ENCODE peak calls at places on chromosomes 11 and 22, in ten cellular contexts. V is spleen; D is type B pancreatic cell; Q is NCI-H1105; K is activated CD4-positive, alpha-beta memory T cell treated with anti-CD3 and anti-CD28 coated beads, Interleukin-2, amount 10 ng/mL, durations not matched to agents 7 days and 5 days; R is A549; P is right lobe of liver; U is CD4-positive, CD25-positive, alpha-beta regulatory T cell; I is brain pericyte; J is stimulated activated CD8-positive, alpha-beta memory T cell treated with anti-CD3 and anti-CD28 coated beads, Interleukin-4, amount 100 ng/mL, for 1 hour. L is an unnamed sample.

GRCh38 chr22:30453731-30454510 is 17.9 kb downstream of the SEC14L3 start:
- DNase-seq in V (no peak), D (no peak), Q (no peak), K (peak), R (peak), P (no peak), U (no peak), I (no peak), J (no peak), L (no peak)

GRCh38 chr22:17172172-17172833 is 13.2 kb upstream of the HDHD5 start:
- DNase-seq in V (peak), D (no peak), Q (no peak), K (no peak), R (no peak), P (peak), U (no peak), I (no peak), J (no peak), L (no peak)

GRCh38 chr11:116051494-116051893 is 547.3 kb upstream of the CADM1 start:
- DNase-seq in V (no peak), D (no peak), Q (no peak), K (no peak), R (no peak), P (peak), U (no peak), I (no peak), J (no peak), L (no peak)

GRCh38 chr22:41862530-41863266 is 29.8 kb downstream of the SREBF2 start:
- DNase-seq in V (peak), D (no peak), Q (no peak), K (peak), R (no peak), P (no peak), U (no peak), I (no peak), J (no peak), L (no peak)

GRCh38 chr22:36644333-36644757 is 59.2 kb downstream of the CACNG2 start:
- DNase-seq in V (no peak), D (no peak), Q (no peak), K (peak), R (peak), P (no peak), U (peak), I (peak), J (no peak), L (peak)

GRCh38 chr11:43681543-43681942 is 1.0 kb downstream of the HSD17B12 start:
- DNase-seq in V (no peak), D (no peak), Q (no peak), K (no peak), R (peak), P (no peak), U (no peak), I (no peak), J (no peak), L (no peak)

GRCh38 chr11:41245704-41246398 is 213.6 kb downstream of the LRRC4C start:
- DNase-seq in V (no peak), D (no peak), Q (no peak), K (no peak), R (no peak), P (peak), U (no peak), I (no peak), J (no peak), L (no peak)

GRCh38 chr22:41367039-41367679 is 14.6 kb upstream of the TEF start:
- DNase-seq in V (peak), D (peak), Q (peak), K (no peak), R (peak), P (peak), U (no peak), I (peak), J (no peak), L (peak)

GRCh38 chr11:71336176-71336995 is 84.0 kb upstream of the SHANK2 start:
- DNase-seq in V (peak), D (no peak), Q (no peak), K (no peak), R (peak), P (no peak), U (no peak), I (no peak), J (no peak), L (no peak)

GRCh38 chr22:49078076-49078710 is 749.5 kb downstream of the BRD1 start:
- DNase-seq in V (no peak), D (no peak), Q (no peak), K (no peak), R (no peak), P (no peak), U (no peak), I (no peak), J (no peak), L (no peak)

GRCh38 chr11:101863361-101863760 is 51.4 kb upstream of the CEP126 start:
- DNase-seq in V (no peak), D (no peak), Q (no peak), K (no peak), R (no peak), P (no peak), U (no peak), I (no peak), J (no peak), L (no peak)

GRCh38 chr11:27087425-27087824 is 46.8 kb downstream of the BBOX1 start:
- DNase-seq in V (no peak), D (no peak), Q (no peak), K (no peak), R (no peak), P (no peak), U (no peak), I (no peak), J (no peak), L (no peak)

GRCh38 chr11:7890417-7891179 is 40.5 kb downstream of the OR10A6 start:
- DNase-seq in V (no peak), D (no peak), Q (no peak), K (no peak), R (no peak), P (no peak), U (no peak), I (no peak), J (no peak), L (no peak)

GRCh38 chr11:69930081-69931059 is 111.2 kb upstream of the FGF3 start:
- DNase-seq in V (peak), D (no peak), Q (no peak), K (no peak), R (no peak), P (no peak), U (no peak), I (no peak), J (no peak), L (no peak)

GRCh38 chr22:43263645-43264514 is 76.9 kb upstream of the TTLL12 start:
- DNase-seq in V (peak), D (no peak), Q (peak), K (peak), R (no peak), P (peak), U (peak), I (peak), J (peak), L (peak)

GRCh38 chr11:117199061-117199915 is at the start of gene TAGLN:
- DNase-seq in V (no peak), D (no peak), Q (no peak), K (no peak), R (peak), P (peak), U (no peak), I (peak), J (no peak), L (no peak)

GRCh38 chr11:120511116-120511803 is at the start of gene GRIK4:
- DNase-seq in V (peak), D (peak), Q (peak), K (peak), R (peak), P (peak), U (peak), I (no peak), J (peak), L (peak)

GRCh38 chr11:17506942-17507341 is 30.3 kb upstream of the ABCC8 start:
- DNase-seq in V (no peak), D (no peak), Q (no peak), K (no peak), R (no peak), P (no peak), U (no peak), I (no peak), J (no peak), L (no peak)

GRCh38 chr11:109960831-109961230 is 132.4 kb upstream of the ZC3H12C start:
- DNase-seq in V (no peak), D (no peak), Q (no peak), K (no peak), R (no peak), P (peak), U (no peak), I (peak), J (no peak), L (no peak)

GRCh38 chr11:19163627-19164026 is 38.2 kb downstream of the CSRP3 start:
- DNase-seq in V (no peak), D (no peak), Q (no peak), K (no peak), R (no peak), P (no peak), U (no peak), I (no peak), J (no peak), L (no peak)

GRCh38 chr11:11681536-11681935 is 59.7 kb upstream of the GALNT18 start:
- DNase-seq in V (no peak), D (no peak), Q (no peak), K (no peak), R (no peak), P (no peak), U (no peak), I (no peak), J (no peak), L (no peak)

GRCh38 chr11:121452609-121453150 is at the start of gene SORL1-AS1:
- DNase-seq in V (no peak), D (no peak), Q (peak), K (peak), R (peak), P (peak), U (peak), I (no peak), J (no peak), L (peak)

GRCh38 chr22:37300551-37301017 is 18.3 kb downstream of the CYTH4 start:
- DNase-seq in V (no peak), D (no peak), Q (no peak), K (peak), R (no peak), P (no peak), U (peak), I (no peak), J (no peak), L (peak)

GRCh38 chr22:40415531-40416266 is 45.3 kb downstream of the SGSM3 start:
- DNase-seq in V (peak), D (no peak), Q (no peak), K (no peak), R (no peak), P (no peak), U (no peak), I (no peak), J (no peak), L (no peak)

GRCh38 chr11:19258651-19259230 is 18.0 kb upstream of the E2F8 start:
- DNase-seq in V (no peak), D (no peak), Q (no peak), K (no peak), R (no peak), P (no peak), U (no peak), I (no peak), J (no peak), L (no peak)

GRCh38 chr22:50329236-50329635 is 2.4 kb upstream of the DENND6B start:
- DNase-seq in V (no peak), D (no peak), Q (no peak), K (no peak), R (no peak), P (no peak), U (no peak), I (no peak), J (no peak), L (no peak)

GRCh38 chr11:66316849-66317251 is at the start of gene CD248:
- DNase-seq in V (peak), D (no peak), Q (no peak), K (no peak), R (no peak), P (no peak), U (no peak), I (no peak), J (no peak), L (no peak)

GRCh38 chr22:19998991-19999820 is 17.4 kb downstream of the ARVCF start:
- DNase-seq in V (peak), D (no peak), Q (no peak), K (no peak), R (no peak), P (peak), U (no peak), I (no peak), J (no peak), L (no peak)

GRCh38 chr11:70414341-70415100 is 16.2 kb downstream of the CTTN start:
- DNase-seq in V (no peak), D (no peak), Q (no peak), K (no peak), R (no peak), P (no peak), U (no peak), I (no peak), J (no peak), L (no peak)

GRCh38 chr11:66745356-66746235 is 16.6 kb upstream of the SPTBN2 start:
- DNase-seq in V (peak), D (no peak), Q (peak), K (peak), R (peak), P (no peak), U (no peak), I (no peak), J (no peak), L (no peak)

GRCh38 chr11:75465701-75466531 is 32.9 kb upstream of the KLHL35 start:
- DNase-seq in V (peak), D (no peak), Q (no peak), K (no peak), R (no peak), P (no peak), U (no peak), I (no peak), J (no peak), L (no peak)

GRCh38 chr11:67600324-67601029 is 6.3 kb upstream of the NDUFV1 start:
- DNase-seq in V (peak), D (no peak), Q (no peak), K (no peak), R (no peak), P (no peak), U (no peak), I (no peak), J (no peak), L (no peak)

GRCh38 chr11:133078012-133078411 is 454.3 kb downstream of the OPCML start:
- DNase-seq in V (no peak), D (no peak), Q (no peak), K (no peak), R (no peak), P (no peak), U (no peak), I (no peak), J (no peak), L (no peak)

GRCh38 chr11:19739872-19740271 is 27.2 kb downstream of the NAV2 start:
- DNase-seq in V (no peak), D (no peak), Q (no peak), K (no peak), R (peak), P (no peak), U (no peak), I (no peak), J (no peak), L (no peak)

GRCh38 chr11:59208956-59209355 is 3.8 kb downstream of the MPEG1 start:
- DNase-seq in V (no peak), D (no peak), Q (no peak), K (no peak), R (no peak), P (no peak), U (no peak), I (no peak), J (no peak), L (no peak)

GRCh38 chr11:12901272-12901671 is 107.8 kb upstream of the RASSF10 start:
- DNase-seq in V (no peak), D (no peak), Q (no peak), K (no peak), R (no peak), P (no peak), U (no peak), I (no peak), J (no peak), L (no peak)

GRCh38 chr22:49734882-49735281 is 92.8 kb downstream of the BRD1 start:
- DNase-seq in V (no peak), D (peak), Q (no peak), K (peak), R (no peak), P (no peak), U (no peak), I (no peak), J (no peak), L (no peak)

GRCh38 chr22:27990879-27991278 is 71.8 kb upstream of the PITPNB start:
- DNase-seq in V (no peak), D (no peak), Q (no peak), K (no peak), R (peak), P (peak), U (no peak), I (no peak), J (no peak), L (no peak)